ENCODE peak calls at places on chromosomes 1 and 21, in six cellular contexts. S is endothelial cell, C is transverse colon, V is nephron progenitor cell, M is AG04449, U is psoas muscle. B is an unnamed sample.

GRCh38 chr1:3553166-3553939 is 58.0 kb downstream of the MEGF6 start:
- DNase-seq in M (no peak), C (no peak), U (no peak), V (peak), S (no peak), B (no peak)

GRCh38 chr1:21933397-21934248 is 3.5 kb downstream of the HSPG2 start:
- DNase-seq in U (peak), S (peak), C (peak), V (no peak), M (no peak), B (no peak)

GRCh38 chr1:187721216-187721615 is 892.5 kb downstream of the PLA2G4A start:
- DNase-seq in M (no peak), U (no peak), V (no peak), S (no peak), C (no peak), B (no peak)

GRCh38 chr1:228838717-228839500 is 103.6 kb downstream of the RHOU start:
- DNase-seq in M (no peak), C (no peak), U (no peak), V (no peak), S (no peak), B (no peak)

GRCh38 chr1:199298825-199299224 is 660.0 kb downstream of the PTPRC start:
- DNase-seq in C (no peak), U (no peak), M (no peak), V (no peak), S (no peak), B (no peak)

GRCh38 chr1:245264226-245264625 is 109.4 kb downstream of the KIF26B start:
- DNase-seq in S (no peak), U (no peak), C (no peak), V (no peak), M (no peak), B (no peak)

GRCh38 chr21:42061866-42062542 is 9.1 kb upstream of the UMODL1 start:
- DNase-seq in S (no peak), V (no peak), M (no peak), C (peak), U (peak), B (peak)

GRCh38 chr1:222098382-222098781 is 356.5 kb upstream of the DUSP10 start:
- DNase-seq in U (no peak), M (no peak), V (no peak), C (no peak), S (no peak), B (no peak)

GRCh38 chr1:236144446-236145150 is 2.3 kb downstream of the GPR137B start:
- DNase-seq in U (no peak), S (no peak), M (no peak), C (no peak), V (no peak), B (no peak)

GRCh38 chr1:110982320-110982719 is 18.6 kb upstream of the LRIF1 start:
- DNase-seq in C (no peak), V (no peak), M (no peak), U (no peak), S (no peak), B (no peak)

GRCh38 chr1:208158640-208159541 is 85.3 kb downstream of the PLXNA2 start:
- DNase-seq in V (no peak), C (peak), M (no peak), U (no peak), S (peak), B (no peak)

GRCh38 chr1:194548071-194548470 is 1361.7 kb upstream of the B3GALT2 start:
- DNase-seq in M (no peak), C (no peak), U (no peak), S (no peak), V (no peak), B (no peak)

GRCh38 chr1:226778657-226779058 is 39.6 kb upstream of the ITPKB start:
- DNase-seq in S (no peak), U (no peak), V (no peak), M (peak), C (peak), B (no peak)

GRCh38 chr21:44836666-44837471 is 19.0 kb upstream of the SUMO3 start:
- DNase-seq in S (no peak), C (peak), M (no peak), V (no peak), U (peak), B (no peak)

GRCh38 chr1:12708956-12709555 is 6.9 kb upstream of the AADACL3 start:
- DNase-seq in S (no peak), U (no peak), C (no peak), V (no peak), M (no peak), B (no peak)

GRCh38 chr1:204127597-204128242 is 24.1 kb downstream of the ETNK2 start:
- DNase-seq in M (peak), S (peak), V (peak), U (peak), C (peak), B (peak)

GRCh38 chr1:117928881-117929339 is 511 bp downstream of the GDAP2 start:
- DNase-seq in M (no peak), C (peak), S (peak), V (peak), U (peak), B (peak)

GRCh38 chr1:62325076-62325475 is 5.8 kb upstream of the KANK4 start:
- DNase-seq in M (no peak), U (peak), V (no peak), S (no peak), C (no peak), B (no peak)

DNA sequence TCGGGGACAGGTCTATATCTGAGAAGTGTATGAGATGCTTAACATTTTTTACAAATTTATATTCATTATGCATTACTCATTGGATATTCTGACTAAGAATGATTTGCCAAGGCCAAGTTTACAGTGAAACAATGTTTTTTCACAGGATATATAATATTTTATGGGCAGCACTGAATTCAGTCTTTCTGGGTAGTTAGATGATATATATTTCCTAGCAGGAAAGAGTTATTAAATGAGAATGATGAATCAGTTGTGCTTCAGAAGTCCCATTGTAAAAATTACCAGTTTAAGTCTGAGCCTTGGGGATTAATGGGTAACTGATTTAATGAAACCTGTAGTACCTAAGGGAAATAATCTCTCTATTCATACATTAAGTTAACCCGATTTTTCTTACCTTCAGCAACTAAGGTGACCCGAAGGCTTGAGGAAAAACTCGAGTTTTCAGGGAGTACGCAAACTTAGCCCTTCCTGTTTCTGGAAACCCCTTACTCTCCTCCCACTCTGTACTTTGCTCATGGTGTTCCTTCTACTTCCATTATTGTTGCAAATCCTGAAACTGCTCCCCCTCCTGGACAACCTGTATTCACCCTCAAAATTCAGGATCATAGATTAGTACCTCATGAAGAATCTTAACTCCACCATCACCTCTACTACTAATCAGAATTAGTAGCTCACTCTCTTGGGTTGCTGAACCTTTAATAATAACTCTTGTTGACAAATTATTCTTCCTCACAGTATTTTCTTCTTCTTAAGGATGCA is 135.1 kb downstream of the AK5 start:
- DNase-seq in V (no peak), U (no peak), S (peak), M (no peak), C (no peak), B (no peak)
- TF ChIP-seq CTCF in V (no peak), U (no peak), S (peak), M (peak), C (peak), B (no peak)

GRCh38 chr21:24260751-24261150 is 1346.5 kb downstream of the MRPL39 start:
- DNase-seq in V (no peak), M (no peak), S (no peak), U (no peak), C (no peak), B (no peak)
- TF ChIP-seq CTCF in V (no peak), M (no peak), S (no peak), U (no peak), C (no peak), B (no peak)

GRCh38 chr1:168907781-168908180 is 178.8 kb upstream of the DPT start:
- DNase-seq in V (no peak), U (no peak), M (no peak), C (no peak), S (no peak), B (no peak)

GRCh38 chr1:168906367-168906766 is 177.4 kb upstream of the DPT start:
- DNase-seq in M (no peak), C (no peak), U (no peak), S (no peak), V (no peak), B (no peak)

GRCh38 chr1:168907053-168907452 is 178.0 kb upstream of the DPT start:
- DNase-seq in M (no peak), V (no peak), U (no peak), C (peak), S (no peak), B (no peak)

GRCh38 chr1:168905631-168906030 is 176.6 kb upstream of the DPT start:
- DNase-seq in C (no peak), S (no peak), V (no peak), U (no peak), M (no peak), B (no peak)

GRCh38 chr1:168903237-168903830 is 174.3 kb upstream of the DPT start:
- DNase-seq in S (no peak), V (no peak), M (no peak), C (no peak), U (no peak), B (no peak)
- TF ChIP-seq CTCF in S (no peak), V (no peak), M (no peak), C (no peak), U (no peak), B (no peak)

GRCh38 chr1:11174271-11174942 is 14.7 kb upstream of the ANGPTL7 start:
- DNase-seq in U (no peak), C (no peak), M (no peak), V (no peak), S (no peak), B (no peak)
- TF ChIP-seq CTCF in U (no peak), C (no peak), M (no peak), V (no peak), S (no peak), B (no peak)

GRCh38 chr1:53196485-53197271 is at the start of gene CPT2:
- DNase-seq in C (peak), V (peak), M (peak), U (peak), S (peak), B (peak)
- TF ChIP-seq CTCF in C (no peak), V (no peak), M (peak), U (no peak), S (no peak), B (no peak)

DNA sequence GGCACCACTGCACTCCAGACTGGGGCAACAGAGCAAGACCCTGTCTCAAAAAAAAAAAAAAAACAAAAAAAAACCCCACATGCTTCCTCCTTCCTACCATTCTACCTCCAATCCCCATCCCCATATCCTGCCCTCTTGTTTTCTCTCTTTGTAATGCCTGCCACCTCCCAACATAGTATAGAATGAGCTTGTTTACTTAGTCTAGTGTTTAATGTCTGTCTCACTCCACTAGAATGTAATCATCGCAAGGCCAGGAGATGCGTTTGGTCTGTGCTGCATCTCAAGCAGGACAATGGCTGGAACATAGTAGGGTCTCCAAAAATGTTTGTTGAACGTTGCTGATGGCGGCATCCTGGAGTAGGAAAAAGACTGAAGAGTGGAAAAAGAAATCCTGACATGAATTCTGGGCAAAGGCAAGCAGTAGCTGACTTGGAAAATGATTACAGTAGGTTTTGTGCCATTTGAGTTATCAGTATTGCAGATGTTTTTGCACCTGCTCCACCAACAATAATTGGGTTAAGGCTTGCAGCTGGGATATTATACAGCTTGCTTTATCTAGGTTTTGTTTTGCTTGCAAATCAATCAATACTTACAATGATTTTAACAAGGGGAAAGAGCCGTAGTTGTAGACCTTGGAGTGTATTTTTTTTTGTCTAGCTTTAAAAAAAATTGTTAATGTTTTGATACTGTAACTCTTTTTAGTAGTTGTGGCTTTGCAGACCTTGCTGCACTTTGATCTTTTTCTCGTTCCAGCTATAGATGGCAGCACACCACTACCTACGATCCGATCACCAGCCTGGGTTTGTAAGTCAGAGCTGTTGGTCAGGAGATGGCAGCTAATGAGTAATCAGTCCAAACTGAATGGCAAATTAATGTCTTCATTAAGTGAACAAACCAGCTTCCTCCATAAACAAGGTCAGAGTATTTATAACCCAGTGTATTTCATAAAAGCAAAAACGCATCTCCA is 62.4 kb downstream of the BACH1 start:
- DNase-seq in M (no peak), U (no peak), V (no peak), C (no peak), S (no peak), B (peak)
- TF ChIP-seq CTCF in M (no peak), U (no peak), V (no peak), C (no peak), S (no peak), B (no peak)

DNA sequence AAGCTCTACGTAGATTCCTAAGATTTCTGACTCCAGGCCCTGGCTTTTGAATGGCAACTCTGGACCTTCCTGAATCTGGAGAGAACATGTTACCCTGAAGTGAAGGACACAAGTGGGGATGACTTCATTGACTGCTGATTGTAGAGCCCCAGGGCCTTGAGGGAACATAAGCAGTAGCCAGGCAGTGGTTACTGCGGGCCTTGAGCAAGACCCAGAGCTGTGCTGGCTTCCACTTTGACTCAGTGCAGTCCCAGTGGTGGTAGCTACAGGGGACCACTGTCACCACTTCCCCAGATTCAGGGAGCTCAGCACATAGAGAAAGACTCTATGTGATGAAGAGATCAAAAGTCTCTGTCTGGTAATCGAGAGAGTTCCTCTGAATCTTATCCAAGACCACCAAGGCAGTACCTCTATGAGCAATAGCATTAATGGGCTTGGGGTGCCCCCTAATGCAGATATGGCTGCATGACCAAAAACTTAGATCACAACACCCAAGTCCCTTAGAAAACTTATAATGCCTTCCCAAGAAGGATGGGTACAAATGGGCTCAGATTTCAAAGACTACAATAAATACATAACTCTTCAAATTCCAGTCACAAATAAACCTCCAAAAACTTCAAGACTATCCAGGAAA is 1278.3 kb downstream of the AMY1C start:
- DNase-seq in S (peak), U (no peak), C (no peak), V (no peak), M (no peak), B (no peak)
- TF ChIP-seq CTCF in S (no peak), U (no peak), C (no peak), V (no peak), M (no peak), B (no peak)

B was measured in activated CD8-positive, alpha-beta T cell treated with anti-CD3 and anti-CD28 coated beads for 36 hours.